ENCODE peak calls at places on chromosomes 16 and 17, in six cellular contexts. Z, G, I, S, A and U are unnamed samples.

GRCh38 chr16:61890346-61890745 is 145.9 kb downstream of the CDH8 start:
- DNase-seq in Z (no peak), G (no peak), I (no peak), S (no peak), A (no peak), U (no peak)

GRCh38 chr17:74737299-74738050 is 419 bp downstream of the RAB37 start:
- DNase-seq in Z (peak), G (no peak), I (no peak), S (peak), A (no peak), U (peak)

GRCh38 chr17:75047398-75048098 is 523 bp downstream of the KCTD2 start:
- DNase-seq in Z (no peak), G (no peak), I (peak), S (peak), A (no peak), U (peak)

GRCh38 chr17:64718058-64718457 is 56.0 kb upstream of the SMURF2 start:
- DNase-seq in Z (no peak), G (no peak), I (peak), S (no peak), A (no peak), U (no peak)

GRCh38 chr16:31477220-31478216 is 5.4 kb upstream of the SLC5A2 start:
- DNase-seq in Z (peak), G (no peak), I (peak), S (no peak), A (no peak), U (no peak)

GRCh38 chr17:33112763-33113162 is 121.1 kb downstream of the SPACA3 start:
- DNase-seq in Z (peak), G (no peak), I (no peak), S (no peak), A (no peak), U (no peak)

GRCh38 chr16:30698816-30699614 is at the start of gene SRCAP:
- DNase-seq in Z (peak), G (peak), I (peak), S (peak), A (peak), U (peak)

GRCh38 chr17:8532021-8532420 is 96.3 kb downstream of the NDEL1 start:
- DNase-seq in Z (no peak), G (no peak), I (no peak), S (peak), A (no peak), U (peak)

GRCh38 chr16:87459833-87460232 is 33.0 kb downstream of the ZCCHC14 start:
- DNase-seq in Z (no peak), G (no peak), I (peak), S (no peak), A (no peak), U (no peak)

GRCh38 chr17:41695954-41696720 is 7.5 kb downstream of the EIF1 start:
- DNase-seq in Z (peak), G (peak), I (peak), S (peak), A (peak), U (peak)

GRCh38 chr17:48241131-48241591 is 133.6 kb downstream of the SNX11 start:
- DNase-seq in Z (peak), G (no peak), I (no peak), S (peak), A (no peak), U (peak)

GRCh38 chr17:48770954-48771353 is 42.4 kb upstream of the HOXB13 start:
- DNase-seq in Z (no peak), G (no peak), I (no peak), S (no peak), A (no peak), U (no peak)

GRCh38 chr17:28457890-28458289 is 15.6 kb upstream of the SLC13A2 start:
- DNase-seq in Z (no peak), G (no peak), I (no peak), S (no peak), A (no peak), U (no peak)

GRCh38 chr17:45229681-45230409 is 8.2 kb downstream of the FMNL1 start:
- DNase-seq in Z (peak), G (no peak), I (no peak), S (no peak), A (no peak), U (no peak)

GRCh38 chr16:50679266-50679665 is 1.8 kb downstream of the SNX20 start:
- DNase-seq in Z (no peak), G (no peak), I (no peak), S (no peak), A (no peak), U (no peak)

GRCh38 chr17:74274703-74275340 is 788 bp downstream of the DNAI2 start:
- DNase-seq in Z (no peak), G (no peak), I (no peak), S (no peak), A (no peak), U (no peak)

GRCh38 chr16:74850027-74850426 is 75.4 kb upstream of the FA2H start:
- DNase-seq in Z (no peak), G (no peak), I (no peak), S (no peak), A (no peak), U (no peak)

GRCh38 chr16:21001262-21001661 is 100.7 kb downstream of the LYRM1 start:
- DNase-seq in Z (peak), G (no peak), I (peak), S (peak), A (no peak), U (peak)

GRCh38 chr16:9225527-9226316 is 134.3 kb downstream of the HAPSTR1 start:
- DNase-seq in Z (peak), G (no peak), I (no peak), S (no peak), A (no peak), U (peak)

GRCh38 chr17:43524945-43525575 is 21.1 kb downstream of the ETV4 start:
- DNase-seq in Z (no peak), G (no peak), I (no peak), S (peak), A (no peak), U (peak)

GRCh38 chr16:19853132-19853972 is 31.3 kb downstream of the GPRC5B start:
- DNase-seq in Z (no peak), G (no peak), I (no peak), S (no peak), A (no peak), U (no peak)

GRCh38 chr17:43832976-43833829 is at the start of gene MPP3:
- DNase-seq in Z (peak), G (peak), I (peak), S (peak), A (peak), U (peak)

GRCh38 chr17:80129006-80129565 is 17.8 kb downstream of the EIF4A3 start:
- DNase-seq in Z (no peak), G (no peak), I (no peak), S (peak), A (no peak), U (peak)

GRCh38 chr17:60141111-60142018 is 8.4 kb upstream of the CA4 start:
- DNase-seq in Z (no peak), G (no peak), I (no peak), S (no peak), A (no peak), U (no peak)

GRCh38 chr17:76805319-76805718 is 62.9 kb upstream of the MGAT5B start:
- DNase-seq in Z (no peak), G (no peak), I (no peak), S (peak), A (no peak), U (peak)

GRCh38 chr16:29975811-29976511 is 2.3 kb downstream of the TAOK2 start:
- DNase-seq in Z (no peak), G (no peak), I (peak), S (no peak), A (no peak), U (peak)

GRCh38 chr17:1872976-1873375 is 43.2 kb downstream of the RPA1 start:
- DNase-seq in Z (no peak), G (no peak), I (no peak), S (no peak), A (no peak), U (no peak)